ENCODE peak calls at places on chromosomes 4 and X, in nine cellular contexts. H, Y, T, M, L, G, N, E and C are unnamed samples.
A peak's percentile ranks its signal among the peaks of the same experiment; 100 is the strongest.

GRCh38 chr4:128287159-128287870 is at the start of gene PGRMC2:
- DNase-seq in H (no peak), Y (peak; percentile 16), T (peak; percentile 61), M (peak; percentile 24), L (no peak), G (no peak), N (peak; percentile 24), E (peak; percentile 65), C (no peak)

GRCh38 chrX:45758319-45758718 is 557.6 kb upstream of the DIPK2B start:
- DNase-seq in H (no peak), Y (peak; percentile 87), T (peak; percentile 74), M (peak; percentile 81), L (peak; percentile 66), G (no peak), N (peak; percentile 91), E (no peak), C (no peak)

GRCh38 chr4:73311428-73311827 is 52.8 kb upstream of the ANKRD17 start:
- DNase-seq in H (no peak), Y (peak; percentile 22), T (peak; percentile 75), M (no peak), L (peak; percentile 41), G (no peak), N (peak; percentile 71), E (peak; percentile 9), C (no peak)

GRCh38 chrX:154321624-154322023 is 26.0 kb downstream of the TKTL1 start:
- DNase-seq in H (peak; percentile 27), Y (no peak), T (no peak), M (no peak), L (no peak), G (no peak), N (no peak), E (no peak), C (no peak)

GRCh38 chrX:134542485-134542884 is 82.5 kb downstream of the HPRT1 start:
- DNase-seq in H (no peak), Y (peak; percentile 33), T (peak; percentile 62), M (no peak), L (peak; percentile 76), G (no peak), N (peak; percentile 84), E (peak; percentile 44), C (no peak)

GRCh38 chr4:40438384-40439026 is 103.4 kb downstream of the CHRNA9 start:
- DNase-seq in H (no peak), Y (no peak), T (no peak), M (no peak), L (no peak), G (no peak), N (no peak), E (no peak), C (no peak)

GRCh38 chr4:25446611-25447010 is 69.5 kb downstream of the ANAPC4 start:
- DNase-seq in H (no peak), Y (no peak), T (no peak), M (no peak), L (no peak), G (no peak), N (no peak), E (no peak), C (no peak)

GRCh38 chr4:2245787-2246275 is 3.9 kb upstream of the HAUS3 start:
- DNase-seq in H (no peak), Y (no peak), T (no peak), M (no peak), L (no peak), G (no peak), N (no peak), E (no peak), C (no peak)